ENCODE peak calls at places on chromosomes 1 and 21, in four cellular contexts. Z, Y, W and C are unnamed samples.

GRCh38 chr21:38902608-38903445 is 97.1 kb downstream of the ETS2 start:
- DNase-seq in Z (no peak), Y (no peak), W (no peak), C (no peak)

GRCh38 chr1:98107256-98107655 is 186.4 kb upstream of the DPYD start:
- DNase-seq in Z (no peak), Y (no peak), W (no peak), C (no peak)

GRCh38 chr1:62038594-62039284 is 155.9 kb upstream of the L1TD1 start:
- DNase-seq in Z (no peak), Y (no peak), W (no peak), C (no peak)

GRCh38 chr1:214506972-214507431 is 44.4 kb downstream of the PTPN14 start:
- DNase-seq in Z (no peak), Y (peak; percentile 81), W (no peak), C (no peak)

GRCh38 chr1:174023438-174023837 is 1.3 kb upstream of the RC3H1 start:
- DNase-seq in Z (peak; percentile 50), Y (peak; percentile 91), W (no peak), C (no peak)

GRCh38 chr1:32487182-32487581 is 22.3 kb downstream of the ZBTB8B start:
- DNase-seq in Z (no peak), Y (no peak), W (no peak), C (no peak)

GRCh38 chr1:8908388-8909151 is 30.1 kb upstream of the ENO1 start:
- DNase-seq in Z (no peak), Y (no peak), W (no peak), C (no peak)

GRCh38 chr1:207848234-207848633 is 62.7 kb downstream of the CD34 start:
- DNase-seq in Z (peak; percentile 59), Y (peak; percentile 94), W (peak; percentile 85), C (no peak)

GRCh38 chr1:33439662-33440061 is 8.8 kb upstream of the PHC2 start:
- DNase-seq in Z (no peak), Y (no peak), W (no peak), C (no peak)

GRCh38 chr1:202160377-202160940 is at the start of gene PTPN7:
- DNase-seq in Z (no peak), Y (no peak), W (no peak), C (no peak)

GRCh38 chr1:108877858-108878257 is 1.1 kb downstream of the GPSM2 start:
- DNase-seq in Z (no peak), Y (peak; percentile 37), W (no peak), C (no peak)

GRCh38 chr1:119893238-119893791 is 3.0 kb downstream of the ADAM30 start:
- DNase-seq in Z (no peak), Y (no peak), W (no peak), C (no peak)

GRCh38 chr21:45887121-45887611 is 94.4 kb upstream of the COL6A1 start:
- DNase-seq in Z (no peak), Y (no peak), W (peak; percentile 81), C (no peak)

GRCh38 chr1:11977625-11978024 is 2.6 kb upstream of the MFN2 start:
- DNase-seq in Z (peak; percentile 32), Y (no peak), W (no peak), C (no peak)

GRCh38 chr1:15425521-15425920 is 12.7 kb upstream of the CTRC start:
- DNase-seq in Z (no peak), Y (peak; percentile 52), W (no peak), C (no peak)

GRCh38 chr1:90831910-90832309 is 114.8 kb upstream of the BARHL2 start:
- DNase-seq in Z (no peak), Y (no peak), W (no peak), C (no peak)

GRCh38 chr21:34704119-34704518 is 35.3 kb downstream of the CLIC6 start:
- DNase-seq in Z (peak; percentile 40), Y (no peak), W (no peak), C (no peak)

GRCh38 chr1:45840704-45841103 is 37.3 kb downstream of the MAST2 start:
- DNase-seq in Z (no peak), Y (no peak), W (no peak), C (no peak)

GRCh38 chr1:205504311-205505075 is at the start of gene CDK18:
- DNase-seq in Z (no peak), Y (peak; percentile 95), W (peak; percentile 82), C (peak; percentile 82)

GRCh38 chr1:40404670-40405462 is 31.3 kb downstream of the SMAP2 start:
- DNase-seq in Z (peak; percentile 79), Y (peak; percentile 65), W (no peak), C (no peak)

GRCh38 chr1:55894521-55894920 is 679.4 kb upstream of the USP24 start:
- DNase-seq in Z (peak; percentile 35), Y (no peak), W (no peak), C (no peak)

GRCh38 chr1:96981181-96981580 is 259.6 kb downstream of the PTBP2 start:
- DNase-seq in Z (no peak), Y (no peak), W (no peak), C (no peak)